ENCODE peak calls at places on chromosomes 5 and 9, in nine cellular contexts. D is stimulated activated naive CD4-positive, alpha-beta T cell; S is heart right ventricle; G is activated T-cell treated with anti-CD3 and anti-CD28 coated beads, Interleukin-2, amount 50 U/mL, for 1 hour; B is ecto neural progenitor cell; V is cardiac muscle cell; Q is foreskin fibroblast; N is stimulated activated CD4-positive, alpha-beta T cell treated with anti-CD3 and anti-CD28 coated beads, Interleukin-4, amount 100 ng/mL, for 24 hours; T is cerebellar nuclear complex. X is an unnamed sample.

GRCh38 chr5:167294861-167295685 is 996.4 kb upstream of the WWC1 start:
- DNase-seq in N (no peak), V (no peak), T (no peak), D (no peak), Q (peak), B (no peak), S (no peak), G (no peak), X (no peak)

GRCh38 chr5:115360036-115360685 is 63.7 kb upstream of the CCDC112 start:
- DNase-seq in V (no peak), T (no peak), Q (no peak), D (no peak), G (no peak), S (no peak), B (no peak), N (no peak), X (no peak)

GRCh38 chr5:177445052-177446016 is 1.3 kb upstream of the PRR7 start:
- DNase-seq in Q (no peak), S (no peak), D (peak), B (no peak), G (no peak), T (no peak), N (peak), V (no peak), X (no peak)

GRCh38 chr5:104652271-104652861 is 1089.8 kb upstream of the NUDT12 start:
- DNase-seq in B (no peak), V (no peak), Q (no peak), S (no peak), G (no peak), T (no peak), N (no peak), D (no peak), X (no peak)

GRCh38 chr5:112870976-112871375 is 9.9 kb downstream of the SRP19 start:
- DNase-seq in G (no peak), B (no peak), S (no peak), T (no peak), V (no peak), Q (no peak), N (no peak), D (no peak), X (no peak)

GRCh38 chr9:123955637-123956036 is 25.7 kb upstream of the DENND1A start:
- DNase-seq in S (no peak), B (no peak), N (no peak), Q (no peak), D (no peak), V (no peak), G (no peak), T (no peak), X (no peak)

GRCh38 chr9:114072181-114073140 is 5.6 kb downstream of the AMBP start:
- DNase-seq in B (no peak), G (no peak), V (no peak), N (no peak), Q (no peak), D (no peak), T (peak), S (peak), X (no peak)

GRCh38 chr9:82763631-82764030 is 299.3 kb downstream of the RASEF start:
- DNase-seq in Q (no peak), V (no peak), T (no peak), D (no peak), N (no peak), S (no peak), G (no peak), B (no peak), X (no peak)

GRCh38 chr9:78026416-78026815 is 5.2 kb downstream of the GNAQ start:
- DNase-seq in G (no peak), T (no peak), D (no peak), N (no peak), V (no peak), Q (peak), B (no peak), S (no peak), X (no peak)

GRCh38 chr5:62732677-62733121 is 154.1 kb downstream of the LRRC70 start:
- DNase-seq in S (no peak), V (no peak), D (no peak), B (no peak), T (no peak), G (no peak), N (no peak), Q (no peak), X (no peak)